ENCODE peak calls at places on chromosomes 2 and 18, in six cellular contexts. C is stomach, N is A549, M is sigmoid colon, Q is transverse colon, B is ovary. S is an unnamed sample.

GRCh38 chr2:23386422-23387220 is 1.6 kb downstream of the KLHL29 start:
- DNase-seq in C (no peak), N (peak), M (peak), Q (peak), B (peak), S (no peak)

GRCh38 chr2:27249891-27250651 is 12.8 kb downstream of the SLC30A3 start:
- DNase-seq in C (peak), N (peak), M (no peak), Q (peak), B (no peak), S (no peak)

GRCh38 chr2:125259441-125259840 is 1234.4 kb downstream of the CNTNAP5 start:
- DNase-seq in C (no peak), N (no peak), M (no peak), Q (no peak), B (no peak), S (no peak)

GRCh38 chr2:181354626-181355025 is 102.6 kb upstream of the ITGA4 start:
- DNase-seq in C (no peak), N (peak), M (no peak), Q (no peak), B (no peak), S (no peak)

GRCh38 chr2:225097035-225097434 is 54.8 kb upstream of the DOCK10 start:
- DNase-seq in C (no peak), N (no peak), M (no peak), Q (no peak), B (no peak), S (no peak)

GRCh38 chr18:21163647-21164625 is 52.3 kb upstream of the ROCK1 start:
- DNase-seq in C (no peak), N (peak), M (no peak), Q (no peak), B (no peak), S (no peak)

GRCh38 chr2:128525653-128526052 is 207.0 kb upstream of the HS6ST1 start:
- DNase-seq in C (no peak), N (no peak), M (no peak), Q (no peak), B (no peak), S (no peak)

GRCh38 chr2:238285653-238286082 is 2.7 kb downstream of the PER2 start:
- DNase-seq in C (peak), N (peak), M (peak), Q (peak), B (peak), S (peak)

GRCh38 chr2:35714883-35715282 is 640.7 kb upstream of the CRIM1 start:
- DNase-seq in C (no peak), N (no peak), M (no peak), Q (no peak), B (no peak), S (no peak)

GRCh38 chr18:22226801-22227200 is 57.4 kb downstream of the GATA6 start:
- DNase-seq in C (no peak), N (no peak), M (no peak), Q (no peak), B (no peak), S (no peak)

GRCh38 chr18:44564922-44565321 is 115.8 kb upstream of the SETBP1 start:
- DNase-seq in C (no peak), N (no peak), M (no peak), Q (no peak), B (no peak), S (no peak)

GRCh38 chr2:173979721-173980351 is 14.7 kb upstream of the SP3 start:
- DNase-seq in C (no peak), N (no peak), M (no peak), Q (no peak), B (peak), S (no peak)

GRCh38 chr2:27569398-27569797 is 13.4 kb upstream of the ZNF512 start:
- DNase-seq in C (no peak), N (no peak), M (no peak), Q (no peak), B (no peak), S (no peak)

GRCh38 chr2:30752811-30753210 is 54.4 kb downstream of the CAPN13 start:
- DNase-seq in C (no peak), N (no peak), M (peak), Q (no peak), B (no peak), S (no peak)

GRCh38 chr2:205245001-205245400 is 437.3 kb upstream of the NRP2 start:
- DNase-seq in C (no peak), N (no peak), M (peak), Q (no peak), B (no peak), S (no peak)

GRCh38 chr2:223465793-223466192 is 136.4 kb downstream of the SCG2 start:
- DNase-seq in C (peak), N (peak), M (peak), Q (peak), B (peak), S (peak)

GRCh38 chr2:237599465-237600110 is 9.1 kb upstream of the RAB17 start:
- DNase-seq in C (no peak), N (no peak), M (no peak), Q (no peak), B (no peak), S (no peak)

GRCh38 chr2:18378020-18378653 is 182.3 kb downstream of the RDH14 start:
- DNase-seq in C (no peak), N (peak), M (no peak), Q (no peak), B (no peak), S (no peak)

GRCh38 chr2:99659874-99660273 is 170.1 kb upstream of the REV1 start:
- DNase-seq in C (no peak), N (no peak), M (peak), Q (no peak), B (peak), S (no peak)

GRCh38 chr18:22342625-22343024 is 75.1 kb downstream of the CTAGE1 start:
- DNase-seq in C (peak), N (no peak), M (no peak), Q (peak), B (no peak), S (no peak)

GRCh38 chr2:224400886-224401632 is 848 bp downstream of the FAM124B start:
- DNase-seq in C (no peak), N (no peak), M (no peak), Q (no peak), B (no peak), S (no peak)

GRCh38 chr2:202064206-202064880 is 8.7 kb upstream of the KIAA2012 start:
- DNase-seq in C (no peak), N (peak), M (no peak), Q (no peak), B (no peak), S (no peak)

GRCh38 chr2:101063352-101063751 is 61.3 kb downstream of the RPL31 start:
- DNase-seq in C (no peak), N (no peak), M (no peak), Q (no peak), B (no peak), S (no peak)

GRCh38 chr18:37476182-37476581 is 89.4 kb downstream of the CELF4 start:
- DNase-seq in C (no peak), N (peak), M (no peak), Q (peak), B (no peak), S (no peak)

GRCh38 chr2:170701011-170701410 is 14.1 kb upstream of the SP5 start:
- DNase-seq in C (no peak), N (no peak), M (no peak), Q (no peak), B (no peak), S (no peak)

GRCh38 chr2:185990861-185991525 is 252.4 kb downstream of the FSIP2 start:
- DNase-seq in C (no peak), N (no peak), M (no peak), Q (no peak), B (no peak), S (no peak)

GRCh38 chr2:9548506-9548905 is 7.1 kb downstream of the ADAM17 start:
- DNase-seq in C (no peak), N (no peak), M (no peak), Q (no peak), B (no peak), S (no peak)

GRCh38 chr2:30769891-30770462 is 37.3 kb downstream of the CAPN13 start:
- DNase-seq in C (peak), N (no peak), M (no peak), Q (no peak), B (no peak), S (no peak)

GRCh38 chr2:114442545-114442944 is at the start of gene DPP10:
- DNase-seq in C (no peak), N (peak), M (no peak), Q (peak), B (no peak), S (no peak)

GRCh38 chr18:34971313-34971712 is 69.9 kb upstream of the MAPRE2 start:
- DNase-seq in C (no peak), N (peak), M (no peak), Q (no peak), B (no peak), S (no peak)

GRCh38 chr2:118774458-118775133 is 72.9 kb downstream of the EN1 start:
- DNase-seq in C (peak), N (peak), M (no peak), Q (peak), B (peak), S (peak)

GRCh38 chr2:224412064-224412921 is 10.4 kb upstream of the FAM124B start:
- DNase-seq in C (no peak), N (no peak), M (no peak), Q (no peak), B (no peak), S (no peak)

GRCh38 chr18:9741821-9742541 is 33.9 kb downstream of the RAB31 start:
- DNase-seq in C (no peak), N (peak), M (no peak), Q (no peak), B (no peak), S (no peak)

GRCh38 chr2:285506-285905 is 2.4 kb downstream of the ALKAL2 start:
- DNase-seq in C (no peak), N (no peak), M (no peak), Q (no peak), B (no peak), S (no peak)

GRCh38 chr2:171864357-171864985 is 29.6 kb downstream of the SLC25A12 start:
- DNase-seq in C (no peak), N (no peak), M (no peak), Q (no peak), B (no peak), S (no peak)

GRCh38 chr18:8987250-8987649 is 115.2 kb upstream of the NDUFV2 start:
- DNase-seq in C (no peak), N (no peak), M (no peak), Q (no peak), B (no peak), S (no peak)

GRCh38 chr2:120914839-120915521 is 179.3 kb downstream of the GLI2 start:
- DNase-seq in C (peak), N (peak), M (peak), Q (peak), B (peak), S (peak)

GRCh38 chr2:231918501-231919330 is 7.5 kb downstream of the NPPC start:
- DNase-seq in C (no peak), N (no peak), M (no peak), Q (no peak), B (no peak), S (no peak)

GRCh38 chr2:65754219-65754618 is 321.8 kb upstream of the SPRED2 start:
- DNase-seq in C (no peak), N (no peak), M (no peak), Q (no peak), B (peak), S (no peak)

GRCh38 chr2:17318013-17318412 is 200.2 kb downstream of the RAD51AP2 start:
- DNase-seq in C (no peak), N (no peak), M (no peak), Q (no peak), B (no peak), S (no peak)
- H3K27ac ChIP-seq in C (no peak), N (no peak), M (no peak), Q (no peak), B (no peak), S (no peak)

GRCh38 chr2:195513119-195513518 is 143.9 kb upstream of the SLC39A10 start:
- DNase-seq in C (no peak), N (no peak), M (no peak), Q (no peak), B (no peak), S (no peak)
- TF ChIP-seq EP300 in C (no peak), N (no peak), M (no peak), Q (no peak), B (no peak), S (no peak)

DNA sequence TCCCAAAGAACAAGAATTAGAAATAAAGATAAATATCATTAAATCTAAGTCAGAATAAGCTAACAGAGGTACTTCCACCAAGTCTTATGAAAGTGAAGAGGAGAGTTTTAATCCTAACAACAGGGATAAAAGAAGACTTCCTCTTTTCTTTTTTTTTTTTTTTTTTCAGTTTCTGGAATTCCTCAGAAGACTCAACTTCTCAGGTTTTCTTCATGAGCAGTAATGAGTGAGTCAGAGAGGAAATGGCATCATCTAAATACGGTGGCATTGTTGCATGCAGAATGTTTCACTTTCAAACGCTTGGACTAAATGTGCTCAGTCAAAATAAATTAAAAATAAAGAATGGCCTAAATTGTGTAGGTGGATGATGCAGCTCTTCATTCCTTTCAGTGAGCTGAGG is 45.6 kb upstream of the ARHGAP15 start:
- DNase-seq in C (no peak), N (no peak), M (no peak), Q (no peak), B (no peak), S (no peak)
- H3K27ac ChIP-seq in C (no peak), N (no peak), M (no peak), Q (no peak), B (no peak), S (no peak)

DNA sequence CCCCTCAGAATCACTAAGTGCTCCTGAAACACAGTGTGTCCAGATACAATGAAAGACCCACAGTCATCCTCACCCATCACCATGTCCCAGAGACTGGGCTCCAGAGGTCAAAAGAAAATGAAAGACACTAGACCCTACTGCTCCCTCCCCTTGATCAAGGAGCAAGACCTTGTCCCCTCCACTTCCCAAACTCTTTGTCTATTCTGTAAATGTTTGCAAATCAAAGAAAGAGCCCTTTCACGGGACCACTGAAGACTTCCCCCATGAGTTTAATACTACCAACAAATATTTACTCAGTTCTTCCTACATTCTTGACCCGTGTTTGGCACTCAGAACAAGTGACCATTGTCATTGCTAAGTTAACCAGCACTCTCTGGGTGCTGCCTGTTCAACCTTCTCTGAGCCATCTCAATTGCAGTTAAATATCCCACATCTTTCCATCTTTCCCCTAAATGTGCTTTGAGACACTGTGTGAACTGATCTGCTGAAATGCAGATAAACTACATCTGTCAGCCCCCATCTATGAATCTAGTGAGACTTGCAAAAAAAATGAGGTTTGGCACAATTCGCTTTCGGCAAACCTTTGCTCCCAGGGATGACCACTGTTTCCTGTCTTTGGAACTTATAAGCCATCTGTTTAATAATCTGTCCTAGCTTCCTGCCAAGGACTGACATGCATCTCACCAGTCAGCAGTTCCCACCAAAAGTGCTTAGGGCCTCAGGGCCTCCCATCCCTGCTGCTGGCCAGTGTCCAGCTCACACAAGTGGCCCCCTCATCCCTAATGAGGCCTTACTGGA is 170.3 kb downstream of the GFPT1 start:
- DNase-seq in C (no peak), N (no peak), M (no peak), Q (no peak), B (no peak), S (no peak)
- TF ChIP-seq EP300 in C (no peak), N (no peak), M (no peak), Q (no peak), B (no peak), S (no peak)

GRCh38 chr2:217398860-217399259 is 539.0 kb upstream of the TNP1 start:
- DNase-seq in C (no peak), N (no peak), M (no peak), Q (no peak), B (no peak), S (no peak)
- H3K27ac ChIP-seq in C (no peak), N (no peak), M (peak), Q (no peak), B (no peak), S (no peak)

DNA sequence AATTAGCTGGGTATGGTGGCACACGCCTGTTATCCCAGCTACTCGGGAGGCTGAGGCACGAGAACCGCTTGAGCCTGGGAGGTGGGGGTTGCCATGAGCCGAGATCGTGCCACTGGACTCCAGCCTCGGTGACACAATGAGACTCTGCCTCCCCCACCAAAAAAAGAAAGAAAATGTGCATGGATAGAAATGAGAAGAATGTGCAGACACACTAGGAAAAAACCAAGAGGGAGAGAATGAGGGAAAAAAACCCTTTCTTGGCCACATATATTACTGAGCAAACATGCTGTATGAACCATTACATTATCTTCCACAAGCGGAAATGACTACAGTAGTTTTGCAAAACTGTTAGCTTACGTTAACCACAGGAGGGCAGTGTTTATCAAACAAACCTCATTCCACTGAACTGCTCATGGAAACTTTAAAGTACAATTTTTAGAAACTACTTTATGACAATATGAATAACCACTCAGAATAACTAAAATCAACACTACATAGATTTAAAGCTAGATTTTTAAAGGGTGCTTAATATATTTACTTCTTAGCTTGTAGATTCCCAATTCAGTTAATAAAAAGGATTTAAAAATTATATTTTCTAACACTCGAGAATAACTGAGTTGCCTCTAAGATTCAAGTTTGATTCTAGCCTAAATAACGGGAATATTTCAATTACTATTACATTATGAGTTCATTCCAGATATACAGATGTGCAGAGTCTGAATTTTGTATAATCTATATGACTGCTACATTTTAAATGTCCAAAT is 26.4 kb downstream of the ASXL2 start:
- DNase-seq in C (no peak), N (peak), M (no peak), Q (no peak), B (no peak), S (no peak)
- TF ChIP-seq EP300 in C (no peak), N (no peak), M (no peak), Q (no peak), B (no peak), S (no peak)

GRCh38 chr2:96551605-96552283 is 15.2 kb downstream of the ARID5A start:
- DNase-seq in C (no peak), N (no peak), M (no peak), Q (no peak), B (no peak), S (no peak)

GRCh38 chr2:96548558-96549465 is 12.3 kb downstream of the ARID5A start:
- DNase-seq in C (no peak), N (no peak), M (peak), Q (no peak), B (no peak), S (peak)

GRCh38 chr2:96550787-96551604 is 14.4 kb downstream of the ARID5A start:
- DNase-seq in C (no peak), N (no peak), M (no peak), Q (no peak), B (no peak), S (peak)

GRCh38 chr2:96549466-96549785 is 12.9 kb downstream of the ARID5A start:
- DNase-seq in C (no peak), N (no peak), M (peak), Q (no peak), B (no peak), S (peak)

GRCh38 chr2:96549967-96550786 is 13.6 kb downstream of the ARID5A start:
- DNase-seq in C (peak), N (peak), M (peak), Q (no peak), B (no peak), S (peak)
- H3K27ac ChIP-seq in C (peak), N (peak), M (no peak), Q (no peak), B (no peak), S (no peak)

GRCh38 chr2:158006961-158007664 is 94.6 kb upstream of the UPP2 start:
- DNase-seq in C (no peak), N (peak), M (no peak), Q (peak), B (no peak), S (no peak)

GRCh38 chr2:158009425-158009824 is 92.3 kb upstream of the UPP2 start:
- DNase-seq in C (no peak), N (no peak), M (no peak), Q (no peak), B (peak), S (no peak)

GRCh38 chr2:158013791-158014190 is 87.9 kb upstream of the UPP2 start:
- DNase-seq in C (no peak), N (no peak), M (no peak), Q (no peak), B (no peak), S (no peak)

GRCh38 chr2:158015428-158016076 is 86.1 kb upstream of the UPP2 start:
- DNase-seq in C (no peak), N (no peak), M (no peak), Q (no peak), B (no peak), S (no peak)

GRCh38 chr2:158011055-158011771 is 90.5 kb upstream of the UPP2 start:
- DNase-seq in C (no peak), N (no peak), M (no peak), Q (no peak), B (no peak), S (no peak)
- TF ChIP-seq EP300 in C (no peak), N (no peak), M (no peak), Q (no peak), B (no peak), S (no peak)

GRCh38 chr2:217990389-217990788 is 12.4 kb downstream of the TNS1 start:
- DNase-seq in C (no peak), N (no peak), M (no peak), Q (no peak), B (no peak), S (no peak)

GRCh38 chr2:217989221-217989948 is 13.4 kb downstream of the TNS1 start:
- DNase-seq in C (no peak), N (no peak), M (no peak), Q (no peak), B (no peak), S (peak)

GRCh38 chr2:217987391-217987790 is 15.4 kb downstream of the TNS1 start:
- DNase-seq in C (no peak), N (no peak), M (peak), Q (no peak), B (no peak), S (no peak)

GRCh38 chr2:217988014-217988839 is 14.6 kb downstream of the TNS1 start:
- DNase-seq in C (peak), N (peak), M (peak), Q (peak), B (peak), S (peak)

GRCh38 chr2:217988840-217989204 is 14.0 kb downstream of the TNS1 start:
- DNase-seq in C (no peak), N (no peak), M (no peak), Q (no peak), B (no peak), S (peak)
- H3K27ac ChIP-seq in C (no peak), N (peak), M (peak), Q (peak), B (peak), S (peak)

S was measured in suprapubic skin.